ENCODE peak calls at places on chromosome 10, in seven cellular contexts. R is H9, J is trophoblast cell, M is H1, D is neuronal stem cell, E is IMR-90, H is mesendoderm. F is an unnamed sample.
A peak's percentile ranks its signal among the peaks of the same experiment; 100 is the strongest.

GRCh38 chr10:131211556-131211955 is 100.0 kb downstream of the TCERG1L start:
- DNase-seq in R (peak; percentile 13), J (no peak), M (no peak), D (no peak), E (no peak), H (no peak), F (no peak)

GRCh38 chr10:6498771-6499170 is 81.3 kb downstream of the PRKCQ start:
- DNase-seq in R (no peak), J (no peak), M (no peak), D (no peak), E (no peak), H (no peak), F (no peak)

GRCh38 chr10:88401671-88402347 is 181.3 kb downstream of the RNLS start:
- DNase-seq in R (no peak), J (no peak), M (no peak), D (no peak), E (peak; percentile 35), H (no peak), F (peak; percentile 29)

GRCh38 chr10:5252177-5253037 is 55.8 kb downstream of the AKR1C4 start:
- DNase-seq in R (peak; percentile 76), J (no peak), M (no peak), D (no peak), E (peak; percentile 22), H (peak; percentile 60), F (no peak)

GRCh38 chr10:58023341-58024073 is 244.2 kb downstream of the IPMK start:
- DNase-seq in R (no peak), J (no peak), M (no peak), D (no peak), E (peak; percentile 90), H (peak; percentile 22), F (peak; percentile 72)

GRCh38 chr10:48450233-48450810 is 143.8 kb downstream of the MAPK8 start:
- DNase-seq in R (peak; percentile 24), J (no peak), M (no peak), D (no peak), E (no peak), H (no peak), F (no peak)

GRCh38 chr10:49803988-49804387 is 41.9 kb upstream of the OGDHL start:
- DNase-seq in R (no peak), J (no peak), M (no peak), D (no peak), E (no peak), H (no peak), F (no peak)

GRCh38 chr10:106636781-106637491 is 527.6 kb downstream of the SORCS1 start:
- DNase-seq in R (no peak), J (no peak), M (no peak), D (no peak), E (no peak), H (no peak), F (no peak)

GRCh38 chr10:63414481-63415260 is 51.1 kb downstream of the JMJD1C start:
- DNase-seq in R (no peak), J (no peak), M (no peak), D (no peak), E (peak; percentile 90), H (no peak), F (peak; percentile 38)

GRCh38 chr10:131841669-131842139 is 59.1 kb upstream of the PPP2R2D start:
- DNase-seq in R (no peak), J (no peak), M (no peak), D (no peak), E (no peak), H (no peak), F (no peak)

GRCh38 chr10:49257159-49257558 is 41.8 kb upstream of the C10orf71 start:
- DNase-seq in R (no peak), J (no peak), M (no peak), D (no peak), E (no peak), H (no peak), F (no peak)

DNA sequence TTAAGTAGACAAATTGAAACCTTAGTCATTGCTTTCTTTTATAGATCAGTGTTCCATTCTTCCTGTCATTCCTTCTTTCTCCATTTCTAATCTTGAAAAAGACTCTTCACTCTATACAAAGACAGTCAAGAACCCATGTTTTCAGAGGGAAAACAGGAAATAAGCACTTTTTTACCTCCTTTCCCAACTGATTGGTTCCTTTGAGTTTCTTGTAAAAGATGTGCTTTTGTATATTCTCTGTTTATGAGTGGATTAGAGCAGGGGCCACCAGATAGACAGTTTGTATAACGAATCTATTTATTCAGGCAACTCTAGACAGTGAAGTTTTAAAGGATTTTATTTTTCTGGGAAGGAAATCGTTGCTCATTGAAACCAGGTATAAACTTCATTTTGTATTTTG is 49.8 kb downstream of the SHOC2 start:
- DNase-seq in R (no peak), J (no peak), M (no peak), D (no peak), E (no peak), H (no peak), F (no peak)
- H3K4ac ChIP-seq in R (no peak overlapping the region), J (no peak overlapping the region), M (no peak overlapping the region), D (no peak overlapping the region), E (no peak overlapping the region), H (no peak overlapping the region), F (no peak overlapping the region)

DNA sequence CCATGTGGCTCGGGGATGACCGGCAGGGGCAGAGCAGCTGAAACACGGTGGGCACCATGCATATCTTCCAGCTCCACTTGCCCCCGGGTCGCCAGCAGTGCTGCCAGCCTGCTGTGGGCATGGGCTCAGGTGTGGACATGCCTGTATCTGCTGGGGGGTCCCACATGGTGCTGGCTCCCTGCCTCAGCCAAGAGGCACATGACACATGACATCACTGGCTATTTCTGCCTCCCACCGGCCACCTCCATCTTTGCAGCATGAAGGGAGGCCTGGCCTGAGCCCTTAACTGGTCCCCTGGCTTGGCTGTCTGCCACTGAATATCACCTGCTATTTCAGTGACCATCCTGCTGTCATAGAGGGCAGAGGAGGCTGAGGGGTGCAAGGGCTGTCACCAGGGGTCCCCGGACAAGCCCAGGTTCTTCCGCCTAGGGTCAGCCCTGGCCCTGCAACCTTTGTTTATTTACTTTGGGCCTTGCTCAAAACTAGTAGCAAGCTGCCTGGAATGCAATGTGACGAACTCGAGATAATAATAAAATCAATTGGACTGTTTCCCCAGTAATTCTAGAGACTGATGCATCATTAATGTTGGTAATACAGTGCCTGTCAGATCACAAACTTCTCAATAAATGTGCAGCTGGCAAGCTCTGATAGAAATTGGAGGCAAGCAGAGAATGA is 28.4 kb downstream of the ZMIZ1 start:
- DNase-seq in R (no peak), J (no peak), M (no peak), D (no peak), E (peak; percentile 74), H (no peak), F (no peak)
- H3K4ac ChIP-seq in R (no peak overlapping the region), J (peak overlapping the region; percentile 42), M (no peak overlapping the region), D (no peak overlapping the region), E (peak overlapping the region; percentile 24), H (no peak overlapping the region), F (no peak overlapping the region)

GRCh38 chr10:73534857-73535256 is 39.0 kb upstream of the PPP3CB start:
- DNase-seq in R (no peak), J (no peak), M (no peak), D (no peak), E (no peak), H (no peak), F (no peak)
- H3K4ac ChIP-seq in R (no peak overlapping the region), J (no peak overlapping the region), M (no peak overlapping the region), D (no peak overlapping the region), E (no peak overlapping the region), H (no peak overlapping the region), F (no peak overlapping the region)

GRCh38 chr10:90032519-90032918 is 331.1 kb downstream of the KIF20B start:
- DNase-seq in R (no peak), J (no peak), M (no peak), D (no peak), E (no peak), H (no peak), F (no peak)
- H3K4ac ChIP-seq in R (no peak overlapping the region), J (no peak overlapping the region), M (no peak overlapping the region), D (no peak overlapping the region), E (no peak overlapping the region), H (no peak overlapping the region), F (no peak overlapping the region)

DNA sequence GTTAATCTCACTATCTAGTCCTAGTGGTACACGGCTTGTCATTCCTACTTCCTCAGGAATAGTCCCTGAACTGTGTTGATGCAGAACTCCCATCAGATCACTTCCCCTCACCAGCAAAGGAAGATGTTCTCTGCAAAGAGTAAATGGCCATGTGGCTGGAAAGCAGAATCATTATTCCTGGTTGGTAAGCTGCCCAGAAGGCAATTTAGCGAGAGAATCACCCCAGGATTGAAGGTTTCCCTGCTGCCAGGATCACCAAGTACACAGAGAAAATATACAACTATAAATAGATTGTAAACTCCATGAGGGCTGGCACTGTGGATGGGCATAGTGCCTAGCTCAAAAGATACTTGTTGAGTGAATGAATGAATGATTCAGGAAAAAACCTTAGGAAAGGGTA is 115.0 kb downstream of the GFRA1 start:
- DNase-seq in R (no peak), J (no peak), M (no peak), D (no peak), E (no peak), H (no peak), F (no peak)
- H3K4ac ChIP-seq in R (no peak overlapping the region), J (no peak overlapping the region), M (no peak overlapping the region), D (no peak overlapping the region), E (no peak overlapping the region), H (no peak overlapping the region), F (no peak overlapping the region)

F was measured in mesenchymal stem cell.